ENCODE peak calls at places on chromosome 19, in five cellular contexts. A is pancreas; X is GM23338; W is stimulated activated CD4-positive, alpha-beta T cell treated with anti-CD3 and anti-CD28 coated beads, Interleukin-15, amount 100 ng/mL, for 1 hour; B is NCI-H1436 treated with DMSO at 0.1 percent for 48 hours. I is an unnamed sample.

GRCh38 chr19:41904118-41904870 is 21.3 kb downstream of the ARHGEF1 start:
- DNase-seq in A (no peak), X (no peak), W (no peak), B (no peak), I (no peak)

GRCh38 chr19:6222884-6223283 is 56.9 kb downstream of the MLLT1 start:
- DNase-seq in A (no peak), X (no peak), W (no peak), B (no peak), I (no peak)

GRCh38 chr19:51552996-51553725 is 17.9 kb upstream of the ZNF175 start:
- DNase-seq in A (peak; percentile 63), X (peak; percentile 97), W (no peak), B (no peak), I (peak; percentile 33)

GRCh38 chr19:1906985-1907562 is 1.9 kb downstream of the ADAT3 start:
- DNase-seq in A (no peak), X (no peak), W (no peak), B (no peak), I (no peak)

GRCh38 chr19:3236272-3236671 is 11.8 kb downstream of the CELF5 start:
- DNase-seq in A (no peak), X (no peak), W (no peak), B (no peak), I (no peak)

GRCh38 chr19:1944088-1944915 is 3.3 kb downstream of the CSNK1G2 start:
- DNase-seq in A (no peak), X (no peak), W (no peak), B (no peak), I (no peak)

GRCh38 chr19:6092329-6093286 is 17.7 kb downstream of the RFX2 start:
- DNase-seq in A (peak; percentile 74), X (peak; percentile 85), W (no peak), B (peak; percentile 63), I (no peak)

GRCh38 chr19:39736088-39736487 is 1.7 kb downstream of the CLC start:
- DNase-seq in A (no peak), X (no peak), W (no peak), B (no peak), I (no peak)

GRCh38 chr19:55369651-55370304 is 485 bp downstream of the IL11 start:
- DNase-seq in A (no peak), X (peak; percentile 94), W (no peak), B (no peak), I (peak; percentile 46)

GRCh38 chr19:10252707-10253106 is 693 bp downstream of the MRPL4 start:
- DNase-seq in A (no peak), X (no peak), W (no peak), B (no peak), I (no peak)

GRCh38 chr19:18657590-18658365 is 20.9 kb downstream of the KLHL26 start:
- DNase-seq in A (no peak), X (peak; percentile 78), W (no peak), B (no peak), I (no peak)

GRCh38 chr19:6232567-6232966 is 47.2 kb downstream of the MLLT1 start:
- DNase-seq in A (no peak), X (no peak), W (no peak), B (no peak), I (no peak)

GRCh38 chr19:18273566-18274302 is 518 bp downstream of the IQCN start:
- DNase-seq in A (no peak), X (no peak), W (no peak), B (no peak), I (no peak)

GRCh38 chr19:17294051-17294891 is 9.0 kb downstream of the ABHD8 start:
- DNase-seq in A (no peak), X (peak; percentile 82), W (no peak), B (no peak), I (peak; percentile 51)

GRCh38 chr19:6362024-6362344 is 653 bp downstream of the CLPP start:
- DNase-seq in A (no peak), X (no peak), W (no peak), B (no peak), I (no peak)

GRCh38 chr19:38862321-38863059 is 12.7 kb upstream of the HNRNPL start:
- DNase-seq in A (no peak), X (no peak), W (no peak), B (peak; percentile 9), I (no peak)

GRCh38 chr19:21698215-21698614 is 69.2 kb downstream of the ZNF100 start:
- DNase-seq in A (no peak), X (peak; percentile 74), W (no peak), B (no peak), I (no peak)

GRCh38 chr19:8363803-8364771 is at the start of gene ANGPTL4:
- DNase-seq in A (peak; percentile 89), X (peak; percentile 84), W (no peak), B (no peak), I (peak; percentile 24)

GRCh38 chr19:50705422-50706019 is 14.1 kb downstream of the SHANK1 start:
- DNase-seq in A (no peak), X (peak; percentile 88), W (no peak), B (no peak), I (peak; percentile 13)

GRCh38 chr19:11699931-11700794 is 38.6 kb downstream of the ZNF823 start:
- DNase-seq in A (no peak), X (peak; percentile 72), W (no peak), B (no peak), I (no peak)

GRCh38 chr19:51799311-51799997 is 4.5 kb downstream of the FPR3 start:
- DNase-seq in A (peak; percentile 34), X (no peak), W (no peak), B (no peak), I (no peak)

GRCh38 chr19:47260476-47260875 is 4.2 kb downstream of the CCDC9 start:
- DNase-seq in A (peak; percentile 63), X (no peak), W (no peak), B (no peak), I (no peak)

GRCh38 chr19:10033614-10034013 is 20.3 kb downstream of the RDH8 start:
- DNase-seq in A (no peak), X (no peak), W (no peak), B (no peak), I (no peak)

GRCh38 chr19:7246601-7247000 is 47.6 kb downstream of the INSR start:
- DNase-seq in A (no peak), X (no peak), W (no peak), B (no peak), I (no peak)

GRCh38 chr19:19774354-19775033 is 41.6 kb upstream of the ZNF14 start:
- DNase-seq in A (no peak), X (no peak), W (no peak), B (no peak), I (no peak)

GRCh38 chr19:3607398-3608078 is 863 bp upstream of the TBXA2R start:
- DNase-seq in A (peak; percentile 29), X (peak; percentile 81), W (no peak), B (no peak), I (no peak)

GRCh38 chr19:4375620-4376228 is 24.6 kb downstream of the SH3GL1 start:
- DNase-seq in A (peak; percentile 46), X (peak; percentile 64), W (no peak), B (no peak), I (no peak)

GRCh38 chr19:47663435-47663910 is 49.7 kb upstream of the EHD2 start:
- DNase-seq in A (no peak), X (no peak), W (no peak), B (no peak), I (no peak)

GRCh38 chr19:39104104-39104708 is 20.0 kb downstream of the ACP7 start:
- DNase-seq in A (no peak), X (no peak), W (no peak), B (no peak), I (no peak)

GRCh38 chr19:42121666-42122069 is 10.6 kb downstream of the POU2F2 start:
- DNase-seq in A (no peak), X (peak; percentile 69), W (peak; percentile 58), B (no peak), I (peak; percentile 86)

I was measured in CD8-positive, alpha-beta T cell.